ENCODE peak calls at places on chromosomes 7 and 10, in six cellular contexts. One of them, this sample, is unnamed.

GRCh38 chr7:40733111-40733510 is 598.3 kb downstream of the SUGCT start:
- DNase-seq in naive thymus-derived CD4-positive, alpha-beta T cell: no peak
- DNase-seq in RWPE1: no peak
- DNase-seq in stimulated activated naive B cell treated with anti-CD40 and anti-IgM and Interleukin-4, amounts not matched to agents 10 μg/mL and 1 μg/mL and 100 μg/mL, for 72 hours: no peak
- DNase-seq in heart left ventricle: no peak
- DNase-seq in posterior cingulate gyrus: no peak
- DNase-seq in this sample: no peak

GRCh38 chr10:77264527-77264926 is 373.1 kb downstream of the KCNMA1 start:
- DNase-seq in naive thymus-derived CD4-positive, alpha-beta T cell: no peak
- DNase-seq in RWPE1: no peak
- DNase-seq in stimulated activated naive B cell treated with anti-CD40 and anti-IgM and Interleukin-4, amounts not matched to agents 10 μg/mL and 1 μg/mL and 100 μg/mL, for 72 hours: no peak
- DNase-seq in heart left ventricle: no peak
- DNase-seq in posterior cingulate gyrus: no peak
- DNase-seq in this sample: no peak

GRCh38 chr10:70742537-70743429 is 42.4 kb downstream of the TBATA start:
- DNase-seq in naive thymus-derived CD4-positive, alpha-beta T cell: no peak
- DNase-seq in RWPE1: no peak
- DNase-seq in stimulated activated naive B cell treated with anti-CD40 and anti-IgM and Interleukin-4, amounts not matched to agents 10 μg/mL and 1 μg/mL and 100 μg/mL, for 72 hours: no peak
- DNase-seq in heart left ventricle: peak; percentile 69
- DNase-seq in posterior cingulate gyrus: peak; percentile 57
- DNase-seq in this sample: no peak

GRCh38 chr10:98556061-98556460 is 109.3 kb upstream of the HPS1 start:
- DNase-seq in naive thymus-derived CD4-positive, alpha-beta T cell: no peak
- DNase-seq in RWPE1: no peak
- DNase-seq in stimulated activated naive B cell treated with anti-CD40 and anti-IgM and Interleukin-4, amounts not matched to agents 10 μg/mL and 1 μg/mL and 100 μg/mL, for 72 hours: no peak
- DNase-seq in heart left ventricle: no peak
- DNase-seq in posterior cingulate gyrus: no peak
- DNase-seq in this sample: no peak

GRCh38 chr7:115937960-115938359 is 92.6 kb downstream of the TFEC start:
- DNase-seq in naive thymus-derived CD4-positive, alpha-beta T cell: no peak
- DNase-seq in RWPE1: no peak
- DNase-seq in stimulated activated naive B cell treated with anti-CD40 and anti-IgM and Interleukin-4, amounts not matched to agents 10 μg/mL and 1 μg/mL and 100 μg/mL, for 72 hours: no peak
- DNase-seq in heart left ventricle: no peak
- DNase-seq in posterior cingulate gyrus: no peak
- DNase-seq in this sample: no peak

GRCh38 chr7:95427914-95428516 is 6.8 kb downstream of the PON2 start:
- DNase-seq in naive thymus-derived CD4-positive, alpha-beta T cell: no peak
- DNase-seq in RWPE1: no peak
- DNase-seq in stimulated activated naive B cell treated with anti-CD40 and anti-IgM and Interleukin-4, amounts not matched to agents 10 μg/mL and 1 μg/mL and 100 μg/mL, for 72 hours: no peak
- DNase-seq in heart left ventricle: no peak
- DNase-seq in posterior cingulate gyrus: no peak
- DNase-seq in this sample: no peak

GRCh38 chr7:67788689-67789088 is 792.1 kb downstream of the TYW1 start:
- DNase-seq in naive thymus-derived CD4-positive, alpha-beta T cell: no peak
- DNase-seq in RWPE1: no peak
- DNase-seq in stimulated activated naive B cell treated with anti-CD40 and anti-IgM and Interleukin-4, amounts not matched to agents 10 μg/mL and 1 μg/mL and 100 μg/mL, for 72 hours: no peak
- DNase-seq in heart left ventricle: no peak
- DNase-seq in posterior cingulate gyrus: peak; percentile 84
- DNase-seq in this sample: no peak

GRCh38 chr7:2551418-2551817 is 3.9 kb downstream of the BRAT1 start:
- DNase-seq in naive thymus-derived CD4-positive, alpha-beta T cell: no peak
- DNase-seq in RWPE1: no peak
- DNase-seq in stimulated activated naive B cell treated with anti-CD40 and anti-IgM and Interleukin-4, amounts not matched to agents 10 μg/mL and 1 μg/mL and 100 μg/mL, for 72 hours: no peak
- DNase-seq in heart left ventricle: no peak
- DNase-seq in posterior cingulate gyrus: no peak
- DNase-seq in this sample: no peak

GRCh38 chr7:20539201-20539600 is 76.3 kb upstream of the ABCB5 start:
- DNase-seq in naive thymus-derived CD4-positive, alpha-beta T cell: no peak
- DNase-seq in RWPE1: no peak
- DNase-seq in stimulated activated naive B cell treated with anti-CD40 and anti-IgM and Interleukin-4, amounts not matched to agents 10 μg/mL and 1 μg/mL and 100 μg/mL, for 72 hours: no peak
- DNase-seq in heart left ventricle: no peak
- DNase-seq in posterior cingulate gyrus: no peak
- DNase-seq in this sample: no peak

GRCh38 chr7:25786958-25787730 is 364.9 kb upstream of the NFE2L3 start:
- DNase-seq in naive thymus-derived CD4-positive, alpha-beta T cell: no peak
- DNase-seq in RWPE1: no peak
- DNase-seq in stimulated activated naive B cell treated with anti-CD40 and anti-IgM and Interleukin-4, amounts not matched to agents 10 μg/mL and 1 μg/mL and 100 μg/mL, for 72 hours: no peak
- DNase-seq in heart left ventricle: no peak
- DNase-seq in posterior cingulate gyrus: no peak
- DNase-seq in this sample: no peak

GRCh38 chr7:552711-553636 is 33.3 kb upstream of the PDGFA start:
- DNase-seq in naive thymus-derived CD4-positive, alpha-beta T cell: no peak
- DNase-seq in RWPE1: no peak
- DNase-seq in stimulated activated naive B cell treated with anti-CD40 and anti-IgM and Interleukin-4, amounts not matched to agents 10 μg/mL and 1 μg/mL and 100 μg/mL, for 72 hours: no peak
- DNase-seq in heart left ventricle: no peak
- DNase-seq in posterior cingulate gyrus: no peak
- DNase-seq in this sample: peak; percentile 67

GRCh38 chr7:132191418-132191817 is 384.9 kb downstream of the PLXNA4 start:
- DNase-seq in naive thymus-derived CD4-positive, alpha-beta T cell: no peak
- DNase-seq in RWPE1: no peak
- DNase-seq in stimulated activated naive B cell treated with anti-CD40 and anti-IgM and Interleukin-4, amounts not matched to agents 10 μg/mL and 1 μg/mL and 100 μg/mL, for 72 hours: no peak
- DNase-seq in heart left ventricle: no peak
- DNase-seq in posterior cingulate gyrus: no peak
- DNase-seq in this sample: no peak

GRCh38 chr10:72738476-72738875 is 46.5 kb downstream of the MCU start:
- DNase-seq in naive thymus-derived CD4-positive, alpha-beta T cell: no peak
- DNase-seq in RWPE1: no peak
- DNase-seq in stimulated activated naive B cell treated with anti-CD40 and anti-IgM and Interleukin-4, amounts not matched to agents 10 μg/mL and 1 μg/mL and 100 μg/mL, for 72 hours: no peak
- DNase-seq in heart left ventricle: no peak
- DNase-seq in posterior cingulate gyrus: no peak
- DNase-seq in this sample: no peak

GRCh38 chr7:95470452-95470851 is 15.3 kb upstream of the ASB4 start:
- DNase-seq in naive thymus-derived CD4-positive, alpha-beta T cell: no peak
- DNase-seq in RWPE1: peak; percentile 29
- DNase-seq in stimulated activated naive B cell treated with anti-CD40 and anti-IgM and Interleukin-4, amounts not matched to agents 10 μg/mL and 1 μg/mL and 100 μg/mL, for 72 hours: peak; percentile 9
- DNase-seq in heart left ventricle: no peak
- DNase-seq in posterior cingulate gyrus: no peak
- DNase-seq in this sample: no peak

GRCh38 chr7:2264158-2264557 is 22.1 kb downstream of the NUDT1 start:
- DNase-seq in naive thymus-derived CD4-positive, alpha-beta T cell: no peak
- DNase-seq in RWPE1: no peak
- DNase-seq in stimulated activated naive B cell treated with anti-CD40 and anti-IgM and Interleukin-4, amounts not matched to agents 10 μg/mL and 1 μg/mL and 100 μg/mL, for 72 hours: no peak
- DNase-seq in heart left ventricle: no peak
- DNase-seq in posterior cingulate gyrus: no peak
- DNase-seq in this sample: peak; percentile 37